ENCODE peak calls at places on chromosomes 7 and 10, in nine cellular contexts. M is prostate gland, N is spleen, H is K562, T is IMR-90, I is Peyer's patch, Y is suprapubic skin, X is A549, P is thyroid gland. D is an unnamed sample.

GRCh38 chr10:113665806-113666354 is 2.0 kb upstream of the NRAP start:
- DNase-seq in X (no peak), T (peak), I (no peak), Y (no peak), N (no peak), H (peak), M (peak), P (peak), D (no peak)

GRCh38 chr10:77881222-77881621 is 45.3 kb downstream of the DLG5 start:
- DNase-seq in H (no peak), I (no peak), T (no peak), P (no peak), Y (no peak), M (no peak), X (no peak), N (no peak), D (no peak)

GRCh38 chr10:61974611-61975010 is 73.1 kb downstream of the ARID5B start:
- DNase-seq in Y (no peak), M (no peak), I (no peak), N (no peak), H (peak), T (peak), P (peak), X (no peak), D (peak)

GRCh38 chr7:115087437-115087836 is 165.5 kb downstream of the MDFIC start:
- DNase-seq in X (no peak), T (peak), M (no peak), I (no peak), H (no peak), Y (no peak), N (no peak), P (peak), D (no peak)

GRCh38 chr10:75633568-75633967 is 202.1 kb downstream of the LRMDA start:
- DNase-seq in T (no peak), N (no peak), H (no peak), Y (no peak), X (no peak), P (no peak), M (no peak), I (no peak), D (no peak)

GRCh38 chr7:77791336-77791735 is 6.9 kb downstream of the TMEM60 start:
- DNase-seq in P (no peak), Y (no peak), I (no peak), H (no peak), X (no peak), M (peak), T (no peak), N (no peak), D (no peak)

GRCh38 chr7:22723171-22723601 is 3.8 kb upstream of the IL6 start:
- DNase-seq in I (no peak), M (peak), Y (peak), N (peak), T (peak), P (peak), H (peak), X (no peak), D (peak)

GRCh38 chr10:117217196-117217761 is 20.0 kb downstream of the KCNK18 start:
- DNase-seq in T (no peak), N (peak), I (no peak), Y (peak), M (no peak), X (peak), P (peak), H (no peak), D (peak)

GRCh38 chr10:33703897-33704825 is 369.7 kb upstream of the NRP1 start:
- DNase-seq in H (no peak), Y (no peak), X (no peak), N (no peak), P (no peak), I (no peak), T (peak), M (no peak), D (no peak)

GRCh38 chr10:67017218-67017617 is 91.4 kb downstream of the LRRTM3 start:
- DNase-seq in N (no peak), X (no peak), H (no peak), Y (no peak), M (no peak), I (no peak), P (no peak), T (no peak), D (no peak)

GRCh38 chr10:122085423-122085911 is 96.5 kb downstream of the TACC2 start:
- DNase-seq in M (peak), I (no peak), P (no peak), X (no peak), H (no peak), T (no peak), N (no peak), Y (peak), D (no peak)

GRCh38 chr10:122086416-122087240 is 97.7 kb downstream of the TACC2 start:
- DNase-seq in M (no peak), Y (peak), T (no peak), N (no peak), H (no peak), I (no peak), P (no peak), X (no peak), D (no peak)

GRCh38 chr10:122091722-122092121 is 102.8 kb downstream of the TACC2 start:
- DNase-seq in T (no peak), P (no peak), H (no peak), I (no peak), Y (no peak), N (peak), X (no peak), M (no peak), D (no peak)

GRCh38 chr10:122087436-122087835 is 98.5 kb downstream of the TACC2 start:
- DNase-seq in X (no peak), N (no peak), T (no peak), I (no peak), Y (peak), H (no peak), M (no peak), P (no peak), D (no peak)

DNA sequence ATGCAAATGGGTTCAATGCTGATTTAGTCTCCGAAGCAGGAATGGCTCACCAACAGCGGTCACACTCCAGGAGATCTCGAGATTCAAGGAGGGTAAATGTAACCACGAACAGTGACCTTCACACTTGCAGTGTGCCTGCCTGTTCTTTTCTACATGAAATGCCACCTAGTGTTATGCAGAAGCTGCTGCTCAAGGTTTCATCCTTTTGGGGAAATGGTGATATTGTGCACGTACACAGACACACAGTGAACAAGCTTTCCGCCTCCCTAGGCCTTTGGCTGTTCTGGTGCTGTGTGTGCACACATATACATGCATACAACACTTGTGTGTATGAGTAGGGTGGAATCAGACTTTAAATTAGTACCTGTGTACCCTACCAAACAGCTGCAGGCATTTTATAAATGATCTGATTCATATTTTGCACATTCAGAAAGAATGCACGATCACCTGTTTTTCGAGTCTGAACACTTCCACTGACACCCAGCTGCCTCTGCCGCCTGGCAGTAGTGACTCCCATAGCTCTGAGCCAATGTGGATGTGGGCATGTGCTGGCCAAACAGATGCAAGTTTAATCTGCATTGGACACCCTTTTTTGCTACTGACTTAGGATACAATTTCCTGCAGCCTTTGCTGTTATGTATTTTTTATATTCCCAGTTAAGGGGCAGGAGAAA is 100.5 kb downstream of the TACC2 start:
- DNase-seq in N (no peak), Y (peak), X (no peak), I (no peak), T (no peak), H (no peak), M (peak), P (peak), D (no peak)
- TF ChIP-seq POLR2A in N (no peak), Y (no peak), X (no peak), I (no peak), T (no peak), H (no peak), M (no peak), P (no peak), D (no peak)

GRCh38 chr7:79452032-79452494 is 1.4 kb downstream of the MAGI2 start:
- DNase-seq in P (peak), H (no peak), N (peak), T (peak), M (peak), X (peak), I (peak), Y (peak), D (peak)
- H3K27ac ChIP-seq in P (peak), H (no peak), N (peak), T (peak), M (peak), X (peak), I (peak), Y (peak), D (peak)

DNA sequence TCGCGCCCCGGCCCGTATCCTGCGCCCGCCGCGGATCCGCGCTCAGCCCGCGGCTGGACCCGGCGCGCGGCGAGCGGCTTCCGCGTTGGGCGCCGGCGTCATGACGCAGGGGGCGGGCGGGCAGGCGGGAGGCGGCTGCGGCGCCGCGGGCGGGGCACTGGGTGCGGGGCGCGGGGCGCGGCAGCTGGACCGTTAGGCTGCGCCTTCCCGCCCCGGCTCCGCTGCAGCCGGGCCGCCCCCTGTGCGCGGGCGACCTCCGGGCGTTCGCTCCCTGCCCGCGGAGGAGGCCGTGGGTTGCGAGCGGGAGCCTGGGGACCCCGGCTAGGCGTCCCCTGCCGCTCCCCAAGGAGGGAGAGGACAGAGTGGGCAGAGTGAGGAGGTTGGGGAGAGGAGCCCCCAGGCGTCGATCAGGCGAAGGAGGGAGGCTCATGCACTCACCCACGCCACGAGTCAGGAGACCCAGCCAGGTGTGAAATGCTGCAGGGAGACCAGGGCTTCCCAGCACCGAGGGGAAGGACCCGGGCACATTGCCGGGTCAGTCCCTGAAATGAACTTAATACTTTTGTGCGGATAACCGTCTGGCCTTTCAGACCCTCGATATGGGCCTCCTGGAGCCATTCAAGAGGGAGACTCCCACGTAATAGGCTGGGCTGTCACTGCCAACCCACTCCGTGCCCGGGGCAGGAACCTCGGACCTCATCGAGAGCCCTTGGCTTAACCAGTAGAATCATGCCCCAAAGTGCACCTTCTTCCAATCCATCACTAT is at the start of gene PIP4K2A:
- DNase-seq in X (peak), Y (peak), P (peak), N (peak), T (peak), M (peak), H (peak), I (peak), D (peak)
- TF ChIP-seq POLR2A in X (peak), Y (no peak), P (no peak), N (no peak), T (no peak), M (no peak), H (no peak), I (no peak), D (no peak)

GRCh38 chr7:24732646-24733413 is 24.4 kb downstream of the GSDME start:
- DNase-seq in P (peak), T (peak), I (no peak), X (no peak), Y (no peak), H (no peak), N (no peak), M (no peak), D (no peak)
- H3K27ac ChIP-seq in P (no peak), T (peak), I (no peak), X (peak), Y (no peak), H (no peak), N (no peak), M (no peak), D (no peak)

GRCh38 chr10:27251554-27251953 is 11.0 kb upstream of the ACBD5 start:
- DNase-seq in X (no peak), I (no peak), Y (no peak), H (no peak), M (no peak), P (no peak), T (no peak), N (no peak), D (no peak)

GRCh38 chr10:27248215-27248614 is 7.6 kb upstream of the ACBD5 start:
- DNase-seq in P (no peak), M (no peak), T (no peak), Y (no peak), N (no peak), X (no peak), H (no peak), I (no peak), D (no peak)

GRCh38 chr10:27256299-27256698 is 15.7 kb upstream of the ACBD5 start:
- DNase-seq in I (no peak), N (peak), H (no peak), X (no peak), P (no peak), T (no peak), M (no peak), Y (no peak), D (no peak)

GRCh38 chr10:27256790-27257189 is 16.2 kb upstream of the ACBD5 start:
- DNase-seq in H (no peak), Y (no peak), N (peak), P (no peak), X (no peak), M (no peak), I (no peak), T (no peak), D (no peak)

DNA sequence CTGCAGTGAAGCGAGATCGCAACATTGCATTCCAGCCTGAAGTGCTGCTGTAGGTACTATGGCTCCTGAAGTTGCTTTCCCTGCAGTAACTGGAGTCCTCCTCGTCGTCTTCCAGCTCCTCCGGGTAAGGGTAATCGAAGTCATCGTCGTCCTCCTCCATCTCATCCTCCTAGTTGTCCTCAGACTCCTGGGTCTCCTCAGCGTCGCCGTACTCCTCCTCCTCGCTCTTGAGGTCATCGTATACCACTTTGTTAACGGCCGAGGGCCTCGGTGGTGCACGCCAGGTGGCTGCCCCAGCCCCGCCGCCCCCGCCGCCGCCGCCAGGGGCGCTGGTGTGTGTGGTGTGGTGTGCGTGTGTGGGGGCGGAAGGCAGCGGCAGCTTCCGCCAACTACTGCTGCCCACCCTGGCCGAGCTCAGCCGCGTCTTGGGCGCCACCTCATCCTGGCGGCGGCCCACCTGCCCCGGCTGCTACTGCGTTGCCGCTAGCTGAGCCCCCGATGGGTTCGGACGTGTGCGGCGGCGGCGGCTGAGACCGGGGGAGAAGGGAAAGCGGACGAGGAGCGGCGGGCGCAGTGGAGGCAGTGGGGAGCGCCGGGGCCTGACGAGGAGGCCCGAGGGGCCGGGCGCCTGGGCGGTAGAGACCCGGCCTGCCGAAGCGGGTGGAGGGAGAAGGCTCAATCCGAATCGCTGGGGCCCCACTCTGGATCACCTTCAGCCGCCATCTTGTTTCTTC is 11.8 kb upstream of the ACBD5 start:
- DNase-seq in I (peak), N (peak), Y (no peak), M (no peak), X (peak), P (peak), T (peak), H (peak), D (no peak)
- TF ChIP-seq POLR2A in I (peak), N (no peak), Y (peak), M (no peak), X (peak), P (peak), T (no peak), H (peak), D (no peak)

GRCh38 chr7:6026917-6027316 is 4.3 kb upstream of the ANKRD61 start:
- DNase-seq in Y (no peak), H (no peak), P (no peak), N (peak), X (no peak), M (no peak), I (no peak), T (no peak), D (no peak)

GRCh38 chr7:6027806-6028365 is 3.3 kb upstream of the ANKRD61 start:
- DNase-seq in N (peak), X (no peak), I (no peak), H (no peak), T (no peak), M (no peak), Y (peak), P (no peak), D (no peak)

GRCh38 chr7:6028563-6028962 is 2.6 kb upstream of the ANKRD61 start:
- DNase-seq in N (no peak), H (no peak), T (no peak), Y (no peak), I (no peak), X (no peak), P (no peak), M (peak), D (no peak)

GRCh38 chr7:6023974-6024435 is 7.2 kb upstream of the ANKRD61 start:
- DNase-seq in H (peak), N (no peak), Y (no peak), I (peak), T (no peak), P (no peak), X (no peak), M (no peak), D (no peak)

DNA sequence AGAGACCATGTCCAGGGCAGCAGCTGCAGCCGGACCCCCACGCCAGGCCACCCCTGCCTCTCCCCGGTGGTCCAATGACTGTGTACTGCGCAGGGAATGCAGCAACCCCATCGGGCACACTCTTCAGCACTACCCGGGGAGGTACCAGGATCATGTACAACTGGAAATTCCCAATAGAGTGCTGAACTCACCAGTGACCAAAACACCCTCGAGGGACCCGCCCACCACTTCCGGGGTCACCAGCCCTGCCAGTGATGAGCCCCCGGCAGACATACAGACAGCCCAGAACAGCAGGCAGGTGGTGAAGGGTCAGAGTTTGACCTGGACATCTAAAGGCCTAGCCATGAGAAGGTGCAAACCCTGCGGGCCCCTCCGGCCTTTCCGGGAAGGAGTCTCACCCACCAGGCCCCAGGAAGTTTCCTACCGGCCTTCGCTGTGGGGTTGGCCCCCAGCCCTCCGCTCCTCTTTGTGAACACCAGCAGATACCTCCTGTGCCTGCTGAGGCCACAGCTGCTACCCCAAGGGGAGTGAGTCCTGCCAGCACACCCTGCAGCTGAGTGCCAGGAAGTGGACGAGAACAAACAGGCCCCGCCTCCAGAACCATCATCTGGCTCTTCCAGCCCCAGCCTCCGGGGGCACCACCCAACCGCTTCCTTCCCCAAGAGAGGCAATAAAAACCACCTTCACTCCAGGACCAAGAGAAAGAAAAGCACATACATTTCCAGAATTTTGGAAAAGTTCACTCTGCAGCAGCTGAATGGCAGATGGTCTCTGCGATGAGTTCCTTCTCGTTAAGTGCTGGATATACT is 5.0 kb upstream of the ANKRD61 start:
- DNase-seq in N (peak), I (peak), H (peak), P (peak), M (peak), Y (peak), X (peak), T (peak), D (peak)
- H3K27ac ChIP-seq in N (peak), I (peak), H (peak), P (peak), M (peak), Y (peak), X (no peak), T (no peak), D (peak)

GRCh38 chr10:95873139-95873538 is 34.6 kb upstream of the CC2D2B start:
- DNase-seq in M (no peak), H (no peak), X (no peak), P (no peak), I (no peak), N (no peak), T (no peak), Y (no peak), D (no peak)
- TF ChIP-seq POLR2A in M (no peak), H (no peak), X (no peak), P (no peak), I (no peak), N (no peak), T (no peak), Y (no peak), D (no peak)

GRCh38 chr7:37208528-37208927 is 240.1 kb downstream of the ELMO1 start:
- DNase-seq in M (peak), I (no peak), N (no peak), Y (peak), P (peak), X (peak), H (peak), T (peak), D (peak)
- H3K27ac ChIP-seq in M (no peak), I (peak), N (peak), Y (peak), P (peak), X (no peak), H (no peak), T (no peak), D (peak)

GRCh38 chr7:67857698-67858097 is 861.1 kb downstream of the TYW1 start:
- DNase-seq in I (no peak), X (no peak), M (no peak), Y (no peak), T (no peak), N (no peak), P (no peak), H (no peak), D (no peak)

GRCh38 chr7:67854784-67855183 is 858.2 kb downstream of the TYW1 start:
- DNase-seq in I (no peak), X (no peak), T (no peak), N (no peak), H (no peak), M (no peak), Y (no peak), P (no peak), D (no peak)

GRCh38 chr7:67855322-67855721 is 858.7 kb downstream of the TYW1 start:
- DNase-seq in H (no peak), Y (no peak), T (no peak), P (no peak), M (no peak), X (no peak), I (no peak), N (no peak), D (no peak)

GRCh38 chr7:67856046-67856445 is 859.4 kb downstream of the TYW1 start:
- DNase-seq in Y (no peak), P (no peak), M (no peak), I (no peak), N (no peak), X (no peak), T (no peak), H (no peak), D (no peak)

GRCh38 chr7:67854236-67854635 is 857.6 kb downstream of the TYW1 start:
- DNase-seq in N (no peak), M (no peak), T (no peak), Y (no peak), H (no peak), X (no peak), I (no peak), P (no peak), D (no peak)
- TF ChIP-seq POLR2A in N (no peak), M (no peak), T (no peak), Y (no peak), H (no peak), X (no peak), I (no peak), P (no peak), D (no peak)

D was measured in sigmoid colon.